ENCODE peak calls at places on chromosomes 13 and 19, in ten cellular contexts. One of them, this sample, is unnamed. For H3K4me1 and H3K36me3, the result is how much of the 10 kb centered on the place peaks cover.

GRCh38 chr19:2976609-2977000 is 759 bp upstream of the TLE6 start:
- DNase-seq in left lung: peak
- DNase-seq in colonic mucosa: no peak
- DNase-seq in PC-3: no peak
- DNase-seq in cardiac muscle cell: peak
- DNase-seq in heart left ventricle: no peak
- DNase-seq in Peyer's patch: no peak
- DNase-seq in HCT116: no peak
- DNase-seq in ascending aorta: no peak
- DNase-seq in tibial artery: no peak
- DNase-seq in this sample: no peak

GRCh38 chr19:38869160-38869835 is 8.8 kb downstream of the RINL start:
- DNase-seq in left lung: peak
- DNase-seq in colonic mucosa: peak
- DNase-seq in PC-3: no peak
- DNase-seq in cardiac muscle cell: no peak
- DNase-seq in heart left ventricle: no peak
- DNase-seq in Peyer's patch: no peak
- DNase-seq in HCT116: no peak
- DNase-seq in ascending aorta: no peak
- DNase-seq in tibial artery: no peak
- DNase-seq in this sample: no peak

GRCh38 chr13:36242761-36243160 is 28.4 kb upstream of the SOHLH2 start:
- DNase-seq in left lung: no peak
- DNase-seq in colonic mucosa: no peak
- DNase-seq in PC-3: peak
- DNase-seq in cardiac muscle cell: no peak
- DNase-seq in heart left ventricle: no peak
- DNase-seq in Peyer's patch: no peak
- DNase-seq in HCT116: no peak
- DNase-seq in ascending aorta: no peak
- DNase-seq in tibial artery: no peak
- DNase-seq in this sample: no peak

GRCh38 chr13:97810152-97810551 is 143.3 kb upstream of the IPO5 start:
- DNase-seq in left lung: no peak
- DNase-seq in colonic mucosa: no peak
- DNase-seq in PC-3: peak
- DNase-seq in cardiac muscle cell: peak
- DNase-seq in heart left ventricle: no peak
- DNase-seq in Peyer's patch: no peak
- DNase-seq in HCT116: peak
- DNase-seq in ascending aorta: no peak
- DNase-seq in tibial artery: no peak
- DNase-seq in this sample: no peak

GRCh38 chr19:20999731-21000352 is 20.6 kb upstream of the ZNF430 start:
- DNase-seq in left lung: peak
- DNase-seq in colonic mucosa: peak
- DNase-seq in PC-3: peak
- DNase-seq in cardiac muscle cell: peak
- DNase-seq in heart left ventricle: peak
- DNase-seq in Peyer's patch: peak
- DNase-seq in HCT116: no peak
- DNase-seq in ascending aorta: peak
- DNase-seq in tibial artery: peak
- DNase-seq in this sample: peak

GRCh38 chr19:13953021-13953531 is 767 bp downstream of the DCAF15 start:
- DNase-seq in left lung: no peak
- DNase-seq in colonic mucosa: peak
- DNase-seq in PC-3: peak
- DNase-seq in cardiac muscle cell: no peak
- DNase-seq in heart left ventricle: no peak
- DNase-seq in Peyer's patch: peak
- DNase-seq in HCT116: no peak
- DNase-seq in ascending aorta: no peak
- DNase-seq in tibial artery: no peak
- DNase-seq in this sample: peak

GRCh38 chr19:19407640-19407933 is 2.1 kb downstream of the GATAD2A start:
- DNase-seq in left lung: no peak
- DNase-seq in colonic mucosa: no peak
- DNase-seq in PC-3: no peak
- DNase-seq in cardiac muscle cell: no peak
- DNase-seq in heart left ventricle: no peak
- DNase-seq in Peyer's patch: no peak
- DNase-seq in HCT116: no peak
- DNase-seq in ascending aorta: no peak
- DNase-seq in tibial artery: no peak
- DNase-seq in this sample: no peak

GRCh38 chr19:32197896-32198882 is 147.2 kb upstream of the ZNF507 start:
- DNase-seq in left lung: no peak
- DNase-seq in colonic mucosa: no peak
- DNase-seq in PC-3: no peak
- DNase-seq in cardiac muscle cell: no peak
- DNase-seq in heart left ventricle: no peak
- DNase-seq in Peyer's patch: no peak
- DNase-seq in HCT116: no peak
- DNase-seq in ascending aorta: no peak
- DNase-seq in tibial artery: no peak
- DNase-seq in this sample: no peak

GRCh38 chr13:110575322-110576069 is 14.0 kb upstream of the RAB20 start:
- DNase-seq in left lung: no peak
- DNase-seq in colonic mucosa: no peak
- DNase-seq in PC-3: no peak
- DNase-seq in cardiac muscle cell: peak
- DNase-seq in heart left ventricle: no peak
- DNase-seq in Peyer's patch: no peak
- DNase-seq in HCT116: no peak
- DNase-seq in ascending aorta: no peak
- DNase-seq in tibial artery: no peak
- DNase-seq in this sample: no peak

GRCh38 chr19:55545443-55545842 is at the start of gene SBK3:
- DNase-seq in left lung: no peak
- DNase-seq in colonic mucosa: no peak
- DNase-seq in PC-3: no peak
- DNase-seq in cardiac muscle cell: no peak
- DNase-seq in heart left ventricle: peak
- DNase-seq in Peyer's patch: no peak
- DNase-seq in HCT116: no peak
- DNase-seq in ascending aorta: no peak
- DNase-seq in tibial artery: no peak
- DNase-seq in this sample: no peak
- H3K27ac ChIP-seq in left lung: no peak
- H3K27ac ChIP-seq in colonic mucosa: no peak
- H3K27ac ChIP-seq in PC-3: no peak
- H3K27ac ChIP-seq in cardiac muscle cell: peak
- H3K27ac ChIP-seq in heart left ventricle: peak
- H3K27ac ChIP-seq in Peyer's patch: no peak
- H3K27ac ChIP-seq in HCT116: peak
- H3K27ac ChIP-seq in ascending aorta: peak
- H3K27ac ChIP-seq in tibial artery: no peak
- H3K27ac ChIP-seq in this sample: no peak

DNA sequence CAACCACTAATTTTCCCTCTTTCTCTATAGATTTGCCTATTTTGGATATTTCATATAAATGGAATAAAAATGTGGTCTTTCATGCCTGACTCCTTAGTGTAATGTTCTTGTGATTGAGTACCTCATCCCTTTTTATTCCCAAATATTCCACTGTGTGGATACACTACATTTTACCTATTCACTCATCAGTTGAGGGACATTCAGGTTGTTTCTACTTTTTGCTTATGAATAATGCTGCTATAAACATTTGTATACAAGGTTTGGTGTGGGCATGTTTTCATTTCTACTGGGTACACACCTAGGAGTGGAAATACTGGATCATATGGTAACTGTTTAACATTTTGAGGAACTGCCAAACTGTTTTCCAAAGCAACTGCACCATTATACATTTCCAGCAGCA is 5.1 kb upstream of the WBP4 start:
- DNase-seq in left lung: no peak
- DNase-seq in colonic mucosa: no peak
- DNase-seq in PC-3: no peak
- DNase-seq in cardiac muscle cell: no peak
- DNase-seq in heart left ventricle: no peak
- DNase-seq in Peyer's patch: no peak
- DNase-seq in HCT116: no peak
- DNase-seq in ascending aorta: no peak
- DNase-seq in tibial artery: no peak
- DNase-seq in this sample: no peak
- H3K4me1 ChIP-seq in left lung: under half
- H3K4me1 ChIP-seq in colonic mucosa: under half
- H3K4me1 ChIP-seq in PC-3: under half
- H3K4me1 ChIP-seq in cardiac muscle cell: under half
- H3K4me1 ChIP-seq in heart left ventricle: half or more
- H3K4me1 ChIP-seq in Peyer's patch: half or more
- H3K4me1 ChIP-seq in HCT116: under half
- H3K4me1 ChIP-seq in ascending aorta: under half
- H3K4me1 ChIP-seq in tibial artery: half or more
- H3K4me1 ChIP-seq in this sample: under half

GRCh38 chr13:29301027-29301426 is 294.5 kb downstream of the SLC7A1 start:
- DNase-seq in left lung: no peak
- DNase-seq in colonic mucosa: no peak
- DNase-seq in PC-3: no peak
- DNase-seq in cardiac muscle cell: no peak
- DNase-seq in heart left ventricle: no peak
- DNase-seq in Peyer's patch: no peak
- DNase-seq in HCT116: no peak
- DNase-seq in ascending aorta: no peak
- DNase-seq in tibial artery: no peak
- DNase-seq in this sample: no peak
- H3K36me3 ChIP-seq in left lung: under half
- H3K36me3 ChIP-seq in colonic mucosa: under half
- H3K36me3 ChIP-seq in PC-3: under half
- H3K36me3 ChIP-seq in cardiac muscle cell: under half
- H3K36me3 ChIP-seq in heart left ventricle: under half
- H3K36me3 ChIP-seq in Peyer's patch: under half
- H3K36me3 ChIP-seq in HCT116: under half
- H3K36me3 ChIP-seq in ascending aorta: under half
- H3K36me3 ChIP-seq in tibial artery: under half
- H3K36me3 ChIP-seq in this sample: under half

GRCh38 chr19:11192957-11193939 is 4.1 kb downstream of the KANK2 start:
- DNase-seq in left lung: no peak
- DNase-seq in colonic mucosa: no peak
- DNase-seq in PC-3: no peak
- DNase-seq in cardiac muscle cell: no peak
- DNase-seq in heart left ventricle: no peak
- DNase-seq in Peyer's patch: no peak
- DNase-seq in HCT116: no peak
- DNase-seq in ascending aorta: no peak
- DNase-seq in tibial artery: no peak
- DNase-seq in this sample: peak

GRCh38 chr19:11194657-11195056 is 2.7 kb downstream of the KANK2 start:
- DNase-seq in left lung: no peak
- DNase-seq in colonic mucosa: no peak
- DNase-seq in PC-3: no peak
- DNase-seq in cardiac muscle cell: no peak
- DNase-seq in heart left ventricle: no peak
- DNase-seq in Peyer's patch: no peak
- DNase-seq in HCT116: no peak
- DNase-seq in ascending aorta: no peak
- DNase-seq in tibial artery: no peak
- DNase-seq in this sample: peak

GRCh38 chr19:11195681-11196080 is 1.7 kb downstream of the KANK2 start:
- DNase-seq in left lung: no peak
- DNase-seq in colonic mucosa: no peak
- DNase-seq in PC-3: no peak
- DNase-seq in cardiac muscle cell: no peak
- DNase-seq in heart left ventricle: no peak
- DNase-seq in Peyer's patch: no peak
- DNase-seq in HCT116: no peak
- DNase-seq in ascending aorta: no peak
- DNase-seq in tibial artery: no peak
- DNase-seq in this sample: no peak

GRCh38 chr19:11195169-11195568 is 2.2 kb downstream of the KANK2 start:
- DNase-seq in left lung: no peak
- DNase-seq in colonic mucosa: no peak
- DNase-seq in PC-3: no peak
- DNase-seq in cardiac muscle cell: no peak
- DNase-seq in heart left ventricle: no peak
- DNase-seq in Peyer's patch: no peak
- DNase-seq in HCT116: no peak
- DNase-seq in ascending aorta: no peak
- DNase-seq in tibial artery: no peak
- DNase-seq in this sample: peak

DNA sequence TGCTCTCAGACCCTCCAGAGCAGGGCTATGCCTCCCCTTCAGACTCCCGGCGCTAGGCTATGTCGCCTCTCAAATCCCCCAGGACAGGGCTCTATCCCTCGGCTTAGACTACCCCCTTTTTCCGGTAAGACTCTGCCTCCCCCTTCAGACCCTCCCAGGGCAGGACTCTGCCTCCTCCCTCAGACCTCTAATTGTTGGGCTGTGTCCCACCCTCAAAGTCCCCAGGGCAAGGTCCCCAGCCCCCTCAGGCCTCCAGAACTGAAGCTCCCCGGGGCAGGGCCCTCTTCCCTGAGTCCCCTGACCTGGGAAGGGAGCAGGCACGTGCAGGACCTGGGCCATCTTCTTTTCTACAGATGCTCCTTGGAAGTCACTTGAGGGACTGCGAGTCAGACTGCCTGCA is 3.2 kb downstream of the KANK2 start:
- DNase-seq in left lung: no peak
- DNase-seq in colonic mucosa: no peak
- DNase-seq in PC-3: no peak
- DNase-seq in cardiac muscle cell: no peak
- DNase-seq in heart left ventricle: no peak
- DNase-seq in Peyer's patch: no peak
- DNase-seq in HCT116: no peak
- DNase-seq in ascending aorta: no peak
- DNase-seq in tibial artery: no peak
- DNase-seq in this sample: no peak
- H3K27ac ChIP-seq in left lung: peak
- H3K27ac ChIP-seq in colonic mucosa: peak
- H3K27ac ChIP-seq in PC-3: no peak
- H3K27ac ChIP-seq in cardiac muscle cell: no peak
- H3K27ac ChIP-seq in heart left ventricle: peak
- H3K27ac ChIP-seq in Peyer's patch: peak
- H3K27ac ChIP-seq in HCT116: no peak
- H3K27ac ChIP-seq in ascending aorta: peak
- H3K27ac ChIP-seq in tibial artery: peak
- H3K27ac ChIP-seq in this sample: peak

DNA sequence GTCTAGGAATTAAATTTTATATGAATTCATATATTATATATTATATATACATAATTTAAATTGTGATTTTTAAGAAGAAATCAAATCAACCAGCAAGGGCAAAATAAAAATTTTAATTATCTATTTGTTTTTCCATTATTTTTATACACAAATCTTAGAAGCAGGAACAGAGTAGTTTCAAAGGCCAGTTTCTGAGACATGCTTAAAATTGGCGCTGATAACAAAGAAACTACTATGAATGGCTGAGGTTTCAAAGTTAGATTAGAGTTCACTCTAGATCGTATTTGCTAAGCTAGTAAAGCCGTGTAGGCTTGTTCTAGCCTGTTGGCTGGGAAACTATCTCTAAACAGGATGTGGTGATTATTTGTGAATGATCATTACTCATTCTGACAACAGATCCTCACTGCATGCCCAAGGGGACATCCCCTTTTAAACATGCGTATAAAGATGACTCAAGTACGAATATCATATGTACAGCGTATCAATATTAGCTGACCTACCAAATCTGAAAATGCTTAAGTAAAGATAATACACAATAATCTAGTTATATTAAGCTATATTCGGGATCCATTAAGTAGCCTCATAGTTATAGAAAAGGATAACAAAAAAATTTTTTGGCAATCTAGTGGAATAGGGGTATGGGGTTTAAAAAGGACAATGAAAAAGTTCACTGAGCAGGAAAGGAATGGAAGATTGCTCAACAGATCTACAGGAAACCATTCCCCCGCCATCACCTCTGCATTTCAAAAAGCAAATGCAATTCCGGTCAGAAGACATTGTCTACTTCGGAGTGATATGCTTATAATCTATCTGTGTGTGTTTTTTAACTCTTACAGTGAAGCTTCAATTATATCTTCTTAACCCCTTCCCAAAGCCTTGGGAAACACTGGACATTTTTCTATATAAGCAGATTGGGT is 150.1 kb downstream of the SHISA2 start:
- DNase-seq in left lung: no peak
- DNase-seq in colonic mucosa: no peak
- DNase-seq in PC-3: peak
- DNase-seq in cardiac muscle cell: no peak
- DNase-seq in heart left ventricle: no peak
- DNase-seq in Peyer's patch: no peak
- DNase-seq in HCT116: no peak
- DNase-seq in ascending aorta: no peak
- DNase-seq in tibial artery: no peak
- DNase-seq in this sample: no peak
- H3K4me1 ChIP-seq in left lung: under half
- H3K4me1 ChIP-seq in colonic mucosa: under half
- H3K4me1 ChIP-seq in PC-3: under half
- H3K4me1 ChIP-seq in cardiac muscle cell: under half
- H3K4me1 ChIP-seq in heart left ventricle: under half
- H3K4me1 ChIP-seq in Peyer's patch: under half
- H3K4me1 ChIP-seq in HCT116: under half
- H3K4me1 ChIP-seq in ascending aorta: under half
- H3K4me1 ChIP-seq in tibial artery: under half
- H3K4me1 ChIP-seq in this sample: under half